ENCODE peak calls at places on chromosome 12, in four cellular contexts. F is H9, Y is left ventricle myocardium inferior, X is hepatocyte. R is an unnamed sample.

GRCh38 chr12:127903146-127903545 is 363.8 kb upstream of the TMEM132C start:
- DNase-seq in X (no peak), Y (no peak), F (no peak), R (no peak)

GRCh38 chr12:46187023-46187422 is 81.8 kb downstream of the SLC38A1 start:
- DNase-seq in X (no peak), Y (peak; percentile 39), F (no peak), R (no peak)

GRCh38 chr12:48351022-48351708 is 446 bp upstream of the ZNF641 start:
- DNase-seq in X (peak; percentile 89), Y (peak; percentile 79), F (peak; percentile 82), R (peak; percentile 85)

GRCh38 chr12:12608557-12608957 is 3.1 kb upstream of the CREBL2 start:
- DNase-seq in F (no peak), X (no peak), Y (no peak), R (peak; percentile 54)

GRCh38 chr12:103677341-103677740 is 90.3 kb downstream of the STAB2 start:
- DNase-seq in Y (no peak), F (peak; percentile 51), X (no peak), R (no peak)

GRCh38 chr12:14981049-14981448 is 8.2 kb downstream of the PDE6H start:
- DNase-seq in Y (no peak), X (no peak), F (no peak), R (no peak)

GRCh38 chr12:32809846-32810245 is 54.1 kb upstream of the YARS2 start:
- DNase-seq in Y (no peak), X (no peak), F (no peak), R (no peak)

GRCh38 chr12:66323017-66323416 is 20.7 kb downstream of the HELB start:
- DNase-seq in F (no peak), X (no peak), Y (no peak), R (no peak)

GRCh38 chr12:120230974-120231315 is 30.0 kb upstream of the RPLP0 start:
- DNase-seq in Y (no peak), X (no peak), F (no peak), R (no peak)

GRCh38 chr12:13288501-13288900 is 92.0 kb downstream of the EMP1 start:
- DNase-seq in Y (no peak), F (no peak), X (no peak), R (no peak)

GRCh38 chr12:101793401-101793800 is 37.4 kb downstream of the GNPTAB start:
- DNase-seq in X (no peak), F (no peak), Y (no peak), R (no peak)

GRCh38 chr12:131271724-131272123 is 318.0 kb downstream of the ADGRD1 start:
- DNase-seq in Y (no peak), F (no peak), X (no peak), R (no peak)

GRCh38 chr12:8913702-8914032 is 642 bp upstream of the PHC1 start:
- DNase-seq in Y (no peak), X (peak; percentile 5), F (no peak), R (no peak)

GRCh38 chr12:106226884-106227640 is 20.8 kb downstream of the CKAP4 start:
- DNase-seq in F (peak; percentile 59), X (peak; percentile 79), Y (no peak), R (no peak)

DNA sequence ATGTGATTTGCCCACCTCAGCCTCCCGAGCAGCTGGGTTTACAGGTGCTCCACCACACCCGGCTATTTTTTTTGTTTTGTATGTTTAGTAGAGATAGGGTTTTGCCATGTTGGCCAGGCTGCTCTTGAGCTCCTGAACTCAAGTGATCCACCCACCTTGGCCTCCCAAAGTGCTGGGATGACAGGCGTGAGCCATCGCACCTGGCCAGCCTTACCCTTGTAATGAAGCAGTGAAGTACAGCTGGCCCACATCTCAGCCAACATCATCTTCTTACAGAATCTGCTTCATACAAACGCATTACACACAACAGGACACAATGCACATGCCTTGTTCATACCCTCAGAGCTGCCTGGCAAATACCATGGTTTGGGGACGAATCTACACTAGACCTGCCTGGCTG is 31.3 kb upstream of the CHFR start:
- DNase-seq in F (no peak), X (no peak), Y (no peak), R (no peak)
- H3K9me3 ChIP-seq in F (peaks cover 59% of the 10 kb centered on the region), X (peaks cover 39% of the 10 kb centered on the region), Y (peaks cover 100% of the 10 kb centered on the region), R (peaks cover 22% of the 10 kb centered on the region)

DNA sequence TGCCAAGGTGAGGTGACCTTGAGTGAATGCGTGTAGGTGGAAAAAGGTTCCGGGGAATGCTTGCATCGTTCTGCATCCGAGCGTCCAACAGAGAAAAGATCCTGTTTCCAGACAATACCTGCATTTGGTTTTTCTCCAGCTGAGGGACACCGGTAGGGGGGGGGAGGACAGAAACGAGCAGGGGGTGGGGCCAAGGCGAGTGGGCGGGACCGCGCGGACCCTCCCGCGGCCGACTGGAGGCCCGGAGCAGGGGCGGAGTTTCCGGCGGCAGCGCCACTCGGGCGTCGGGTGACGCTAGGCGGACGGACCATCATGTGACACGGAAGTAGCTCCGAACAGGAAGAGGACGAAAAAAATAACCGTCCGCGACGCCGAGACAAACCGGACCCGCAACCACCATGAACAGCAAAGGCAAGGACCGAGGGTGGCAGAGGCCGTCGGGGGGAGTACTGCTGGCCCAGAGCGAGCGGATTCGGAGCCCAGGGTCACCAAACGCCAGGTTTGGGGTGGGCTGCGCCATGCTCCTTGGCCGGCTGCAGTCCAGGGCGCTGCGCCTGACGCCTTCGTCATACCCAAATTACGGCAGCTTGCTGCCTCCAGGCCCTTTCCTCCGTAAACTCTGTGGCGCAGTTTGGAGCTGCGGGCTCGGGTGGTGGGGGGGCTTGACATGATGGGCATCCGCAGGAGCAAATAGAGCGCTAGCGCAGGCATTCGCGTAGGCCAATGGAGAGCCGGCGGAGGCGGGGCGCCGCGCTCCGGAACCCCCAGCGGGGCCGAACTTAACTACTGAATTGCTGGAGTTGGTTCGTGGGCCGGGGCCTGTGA is at the start of gene DAZAP2:
- DNase-seq in Y (peak; percentile 98), F (peak; percentile 99), X (peak; percentile 98), R (peak; percentile 98)
- TF ChIP-seq CTCF in Y (peak; percentile 39), F (no peak), X (no peak), R (peak; percentile 16)

DNA sequence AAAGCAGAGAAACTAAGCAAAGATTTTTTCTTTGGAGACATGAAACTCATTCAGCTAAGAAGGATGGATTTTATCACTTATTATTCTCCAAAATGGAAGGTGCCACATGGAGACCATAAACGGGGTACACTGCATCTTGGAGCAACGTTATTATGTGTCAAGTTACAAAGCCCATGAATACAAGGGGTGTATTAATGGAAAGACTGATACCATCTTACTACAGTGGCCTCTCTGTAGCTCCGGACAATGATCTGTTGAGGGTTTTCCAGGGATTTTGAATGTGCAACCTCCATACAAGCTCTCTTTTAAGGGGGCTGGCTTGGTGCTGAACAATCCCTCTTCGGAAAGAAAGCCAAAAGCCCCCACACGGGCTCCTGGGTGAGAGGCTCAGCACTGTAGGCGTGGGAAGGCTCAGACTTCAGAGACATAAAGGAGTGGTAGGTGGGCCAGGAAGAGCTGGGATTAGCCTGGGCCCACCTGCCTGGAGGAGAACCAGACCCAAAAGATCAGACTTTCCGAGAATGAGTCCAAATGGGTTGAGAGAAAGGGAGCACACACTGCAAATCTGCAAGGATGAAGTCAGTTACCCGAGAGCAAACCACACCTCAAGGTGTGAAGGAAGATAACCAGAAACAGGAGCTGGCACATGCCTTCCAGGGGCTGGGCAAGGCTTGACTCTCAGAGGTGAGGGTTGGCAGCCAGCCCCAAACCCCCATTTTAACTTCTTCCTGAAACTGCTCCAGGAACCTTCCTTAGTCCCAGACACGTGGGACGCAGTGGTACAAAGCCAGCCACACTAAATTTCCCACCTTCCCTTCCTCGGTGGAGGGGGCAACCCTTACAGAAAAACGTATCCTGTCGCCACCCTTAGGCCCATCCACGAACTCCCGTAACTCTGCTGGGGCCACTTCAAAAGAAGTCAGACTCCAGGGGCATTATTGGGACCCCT is 1.5 kb downstream of the VPS37B start:
- DNase-seq in F (no peak), Y (no peak), X (no peak), R (no peak)
- H3K4me1 ChIP-seq in F (peaks cover 3% of the 10 kb centered on the region), Y (peaks cover 69% of the 10 kb centered on the region), X (peaks cover 33% of the 10 kb centered on the region), R (peaks cover 26% of the 10 kb centered on the region)

DNA sequence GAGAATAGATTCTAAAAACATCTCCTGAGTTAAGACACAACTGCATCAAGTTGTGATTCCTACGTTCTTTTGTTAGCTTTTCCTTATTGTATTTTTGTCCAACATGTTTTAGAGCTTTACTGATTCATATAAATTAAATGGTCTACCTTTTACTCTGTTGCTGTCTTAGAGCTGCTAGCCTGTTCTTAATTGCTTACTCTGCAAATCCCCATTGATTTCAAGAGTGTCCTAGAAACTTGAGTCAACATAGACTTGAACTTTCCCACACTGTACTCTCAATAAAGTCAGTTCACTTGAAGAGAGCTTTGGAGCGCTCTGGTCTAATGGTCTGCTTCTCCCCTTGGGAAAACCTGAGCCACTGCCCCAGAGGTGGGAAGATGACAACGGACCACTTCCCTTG is 343.9 kb downstream of the CCER1 start:
- DNase-seq in Y (no peak), F (no peak), X (no peak), R (no peak)
- H3K9me3 ChIP-seq in Y (no peaks in the 10 kb centered on the region), F (no peaks in the 10 kb centered on the region), X (no peaks in the 10 kb centered on the region), R (no peaks in the 10 kb centered on the region)